ENCODE peak calls at places on chromosomes 2 and 18, in seven cellular contexts. M is ovary, D is A549, B is spleen, W is Peyer's patch, V is body of pancreas, I is tibial nerve. F is an unnamed sample.
A peak's percentile ranks its signal among the peaks of the same experiment; 100 is the strongest.

GRCh38 chr2:129771606-129772598 is 207.6 kb upstream of the RAB6C start:
- DNase-seq in M (no peak), D (no peak), B (no peak), W (no peak), V (no peak), I (no peak), F (no peak)

GRCh38 chr2:141137121-141137693 is 993.6 kb downstream of the LRP1B start:
- DNase-seq in M (no peak), D (no peak), B (no peak), W (no peak), V (no peak), I (no peak), F (no peak)

GRCh38 chr18:42801706-42802105 is 313.8 kb downstream of the RIT2 start:
- DNase-seq in M (no peak), D (no peak), B (no peak), W (no peak), V (no peak), I (no peak), F (no peak)

GRCh38 chr18:35223797-35224196 is 17.0 kb upstream of the ZNF397 start:
- DNase-seq in M (no peak), D (no peak), B (no peak), W (no peak), V (no peak), I (no peak), F (no peak)

GRCh38 chr2:130864830-130865229 is 28.1 kb downstream of the ARHGEF4 start:
- DNase-seq in M (no peak), D (peak; percentile 66), B (no peak), W (peak; percentile 55), V (peak; percentile 89), I (no peak), F (no peak)

GRCh38 chr2:171310889-171311288 is 122.9 kb downstream of the METTL8 start:
- DNase-seq in M (no peak), D (no peak), B (no peak), W (no peak), V (no peak), I (no peak), F (no peak)

GRCh38 chr2:2831656-2832055 is 500.6 kb upstream of the MYT1L start:
- DNase-seq in M (no peak), D (no peak), B (peak; percentile 54), W (peak; percentile 14), V (no peak), I (no peak), F (no peak)

GRCh38 chr18:41681138-41681881 is 273.7 kb upstream of the PIK3C3 start:
- DNase-seq in M (no peak), D (no peak), B (no peak), W (no peak), V (no peak), I (no peak), F (no peak)

GRCh38 chr2:223414646-223415045 is 187.5 kb downstream of the SCG2 start:
- DNase-seq in M (peak; percentile 45), D (no peak), B (no peak), W (no peak), V (peak; percentile 16), I (peak; percentile 62), F (peak; percentile 70)

GRCh38 chr2:169095631-169096105 is 26.3 kb downstream of the DHRS9 start:
- DNase-seq in M (no peak), D (peak; percentile 30), B (no peak), W (no peak), V (no peak), I (no peak), F (no peak)

GRCh38 chr18:47150824-47151366 is 595 bp upstream of the HDHD2 start:
- DNase-seq in M (peak; percentile 34), D (no peak), B (peak; percentile 80), W (no peak), V (peak; percentile 19), I (no peak), F (no peak)

GRCh38 chr2:132439703-132440398 is 23.2 kb downstream of the GPR39 start:
- DNase-seq in M (no peak), D (peak; percentile 63), B (no peak), W (no peak), V (no peak), I (no peak), F (no peak)

GRCh38 chr2:70888389-70888924 is 47.2 kb upstream of the ATP6V1B1 start:
- DNase-seq in M (no peak), D (no peak), B (no peak), W (no peak), V (no peak), I (no peak), F (no peak)

GRCh38 chr2:129927696-129928095 is 51.8 kb upstream of the RAB6C start:
- DNase-seq in M (no peak), D (no peak), B (no peak), W (no peak), V (no peak), I (no peak), F (no peak)

GRCh38 chr2:204066051-204066450 is 129.5 kb downstream of the ICOS start:
- DNase-seq in M (no peak), D (no peak), B (no peak), W (no peak), V (no peak), I (no peak), F (no peak)

GRCh38 chr2:141641462-141641861 is 489.4 kb downstream of the LRP1B start:
- DNase-seq in M (no peak), D (no peak), B (no peak), W (no peak), V (no peak), I (no peak), F (no peak)

GRCh38 chr2:219634171-219634940 is 6.9 kb downstream of the SLC4A3 start:
- DNase-seq in M (no peak), D (no peak), B (no peak), W (no peak), V (no peak), I (no peak), F (no peak)

GRCh38 chr2:240925191-240925575 is 19.0 kb downstream of the CROCC2 start:
- DNase-seq in M (peak; percentile 26), D (peak; percentile 41), B (peak; percentile 68), W (peak; percentile 41), V (peak; percentile 11), I (peak; percentile 2), F (peak; percentile 10)

GRCh38 chr2:168469281-168469988 is 13.4 kb downstream of the CERS6 start:
- DNase-seq in M (no peak), D (no peak), B (no peak), W (no peak), V (no peak), I (no peak), F (no peak)

GRCh38 chr2:180644709-180645108 is 335.7 kb upstream of the UBE2E3 start:
- DNase-seq in M (no peak), D (peak; percentile 32), B (no peak), W (no peak), V (no peak), I (no peak), F (no peak)

GRCh38 chr2:42060028-42060427 is 12.2 kb downstream of the PKDCC start:
- DNase-seq in M (no peak), D (no peak), B (peak; percentile 41), W (no peak), V (no peak), I (no peak), F (no peak)

GRCh38 chr2:217162533-217162932 is 302.7 kb upstream of the TNP1 start:
- DNase-seq in M (peak; percentile 48), D (no peak), B (no peak), W (no peak), V (no peak), I (no peak), F (no peak)

GRCh38 chr2:41932241-41933034 is 115.4 kb upstream of the PKDCC start:
- DNase-seq in M (peak; percentile 89), D (no peak), B (no peak), W (peak; percentile 65), V (peak; percentile 41), I (peak; percentile 88), F (peak; percentile 91)

GRCh38 chr2:207048421-207048820 is 109.1 kb downstream of the CPO start:
- DNase-seq in M (no peak), D (no peak), B (no peak), W (no peak), V (no peak), I (no peak), F (no peak)

GRCh38 chr2:203853271-203853670 is 14.3 kb upstream of the CTLA4 start:
- DNase-seq in M (no peak), D (no peak), B (no peak), W (no peak), V (no peak), I (no peak), F (no peak)

GRCh38 chr2:223122706-223123265 is 70.8 kb downstream of the KCNE4 start:
- DNase-seq in M (no peak), D (no peak), B (no peak), W (no peak), V (no peak), I (no peak), F (no peak)

GRCh38 chr18:210780-211179 is 52.4 kb downstream of the USP14 start:
- DNase-seq in M (no peak), D (no peak), B (no peak), W (no peak), V (no peak), I (no peak), F (no peak)
- TF ChIP-seq CTCF in M (no peak), D (no peak), B (no peak), W (no peak), V (no peak), I (no peak), F (no peak)

DNA sequence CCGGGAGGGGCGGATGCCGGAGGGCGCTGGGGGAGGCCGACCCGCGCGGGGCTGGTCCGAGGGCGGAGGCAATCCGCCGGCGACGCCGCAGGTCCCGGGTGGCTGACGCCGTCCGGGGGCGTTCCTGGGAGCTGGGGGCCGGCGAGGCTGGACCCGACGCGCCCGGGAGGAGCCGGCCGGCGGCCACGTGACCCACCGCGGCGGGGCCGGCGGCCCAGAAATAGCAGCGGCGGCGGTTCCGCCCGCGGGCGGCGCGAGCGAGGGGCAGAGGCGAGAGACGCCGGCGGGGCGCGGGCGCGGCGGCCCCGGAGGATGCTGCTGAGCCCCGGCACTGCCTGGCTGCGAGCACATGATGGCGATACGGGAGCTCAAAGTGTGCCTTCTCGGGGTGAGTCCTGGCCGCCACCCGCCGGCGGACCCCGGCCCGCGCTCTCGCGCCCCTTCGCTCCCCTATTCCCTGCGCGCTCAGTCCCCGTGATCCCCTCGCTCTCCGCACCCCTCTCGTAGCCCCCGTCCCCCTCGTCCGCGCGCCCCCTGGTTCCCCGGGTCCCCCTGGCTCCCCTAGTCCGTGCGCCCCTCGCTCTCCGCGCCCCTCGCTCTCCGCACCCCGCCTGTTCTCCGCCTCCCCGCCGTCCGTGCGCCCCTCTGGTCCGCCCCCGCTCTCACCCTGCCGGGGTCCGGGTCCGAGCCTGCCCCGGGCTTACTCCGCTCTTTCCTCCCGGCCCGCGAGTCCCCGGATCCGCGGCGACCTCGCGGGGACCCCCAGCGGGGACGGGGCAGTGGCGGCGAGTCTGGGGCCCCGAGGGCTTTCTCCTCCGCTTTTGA is at the start of gene RAB31:
- DNase-seq in M (peak; percentile 87), D (peak; percentile 44), B (peak; percentile 93), W (peak; percentile 78), V (peak; percentile 51), I (peak; percentile 51), F (peak; percentile 89)
- TF ChIP-seq POLR2A in M (peak; percentile 72), D (peak; percentile 40), B (no peak), W (peak; percentile 41), V (peak; percentile 50), I (peak; percentile 79), F (peak; percentile 92)

GRCh38 chr2:205139822-205140612 is 542.3 kb upstream of the NRP2 start:
- DNase-seq in M (no peak), D (no peak), B (peak; percentile 81), W (no peak), V (peak; percentile 25), I (no peak), F (peak; percentile 44)
- H3K4me3 ChIP-seq in M (no peak overlapping the region), D (no peak overlapping the region), B (peak overlapping the region; percentile 15), W (no peak overlapping the region), V (no peak overlapping the region), I (no peak overlapping the region), F (no peak overlapping the region)

GRCh38 chr2:185279999-185280398 is 458.6 kb upstream of the FSIP2 start:
- DNase-seq in M (no peak), D (peak; percentile 3), B (no peak), W (no peak), V (no peak), I (no peak), F (no peak)
- TF ChIP-seq CTCF in M (no peak), D (peak; percentile 11), B (no peak), W (no peak), V (peak; percentile 55), I (no peak), F (no peak)

F was measured in uterus.